ENCODE peak calls at places on chromosomes 13 and 19, in six cellular contexts. One of them, this sample, is unnamed.

GRCh38 chr13:95862401-95862800 is 185.5 kb downstream of the DNAJC3 start:
- DNase-seq in stromal cell of bone marrow: no peak
- DNase-seq in GM12865: no peak
- DNase-seq in bronchial epithelial cell: no peak
- DNase-seq in activated T-cell treated with anti-CD3 and anti-CD28 coated beads for 48 hours: no peak
- DNase-seq in hypothalamus: no peak
- DNase-seq in this sample: no peak

GRCh38 chr19:1889907-1890306 is 4.6 kb upstream of the ABHD17A start:
- DNase-seq in stromal cell of bone marrow: no peak
- DNase-seq in GM12865: no peak
- DNase-seq in bronchial epithelial cell: no peak
- DNase-seq in activated T-cell treated with anti-CD3 and anti-CD28 coated beads for 48 hours: no peak
- DNase-seq in hypothalamus: no peak
- DNase-seq in this sample: no peak

GRCh38 chr19:1422943-1423342 is 15.3 kb upstream of the RPS15 start:
- DNase-seq in stromal cell of bone marrow: no peak
- DNase-seq in GM12865: no peak
- DNase-seq in bronchial epithelial cell: no peak
- DNase-seq in activated T-cell treated with anti-CD3 and anti-CD28 coated beads for 48 hours: no peak
- DNase-seq in hypothalamus: no peak
- DNase-seq in this sample: no peak

GRCh38 chr19:2695288-2695866 is 7.1 kb downstream of the GNG7 start:
- DNase-seq in stromal cell of bone marrow: no peak
- DNase-seq in GM12865: no peak
- DNase-seq in bronchial epithelial cell: no peak
- DNase-seq in activated T-cell treated with anti-CD3 and anti-CD28 coated beads for 48 hours: no peak
- DNase-seq in hypothalamus: peak
- DNase-seq in this sample: no peak

GRCh38 chr13:84917252-84917878 is 881.9 kb downstream of the SLITRK6 start:
- DNase-seq in stromal cell of bone marrow: peak
- DNase-seq in GM12865: no peak
- DNase-seq in bronchial epithelial cell: peak
- DNase-seq in activated T-cell treated with anti-CD3 and anti-CD28 coated beads for 48 hours: no peak
- DNase-seq in hypothalamus: no peak
- DNase-seq in this sample: peak

GRCh38 chr13:109273326-109273751 is 513.0 kb downstream of the IRS2 start:
- DNase-seq in stromal cell of bone marrow: no peak
- DNase-seq in GM12865: no peak
- DNase-seq in bronchial epithelial cell: peak
- DNase-seq in activated T-cell treated with anti-CD3 and anti-CD28 coated beads for 48 hours: no peak
- DNase-seq in hypothalamus: no peak
- DNase-seq in this sample: no peak

GRCh38 chr19:20247016-20247683 is 80.1 kb downstream of the ZNF486 start:
- DNase-seq in stromal cell of bone marrow: no peak
- DNase-seq in GM12865: no peak
- DNase-seq in bronchial epithelial cell: peak
- DNase-seq in activated T-cell treated with anti-CD3 and anti-CD28 coated beads for 48 hours: no peak
- DNase-seq in hypothalamus: peak
- DNase-seq in this sample: peak

GRCh38 chr13:80199585-80200292 is 141.2 kb downstream of the SPRY2 start:
- DNase-seq in stromal cell of bone marrow: no peak
- DNase-seq in GM12865: no peak
- DNase-seq in bronchial epithelial cell: no peak
- DNase-seq in activated T-cell treated with anti-CD3 and anti-CD28 coated beads for 48 hours: no peak
- DNase-seq in hypothalamus: no peak
- DNase-seq in this sample: no peak

GRCh38 chr19:3073159-3073563 is 10.9 kb upstream of the TLE5 start:
- DNase-seq in stromal cell of bone marrow: no peak
- DNase-seq in GM12865: no peak
- DNase-seq in bronchial epithelial cell: peak
- DNase-seq in activated T-cell treated with anti-CD3 and anti-CD28 coated beads for 48 hours: no peak
- DNase-seq in hypothalamus: no peak
- DNase-seq in this sample: no peak

GRCh38 chr13:41398494-41399190 is 58.7 kb upstream of the RGCC start:
- DNase-seq in stromal cell of bone marrow: peak
- DNase-seq in GM12865: no peak
- DNase-seq in bronchial epithelial cell: no peak
- DNase-seq in activated T-cell treated with anti-CD3 and anti-CD28 coated beads for 48 hours: no peak
- DNase-seq in hypothalamus: no peak
- DNase-seq in this sample: no peak

GRCh38 chr13:20401586-20401957 is 124.1 kb downstream of the CRYL1 start:
- DNase-seq in stromal cell of bone marrow: no peak
- DNase-seq in GM12865: no peak
- DNase-seq in bronchial epithelial cell: no peak
- DNase-seq in activated T-cell treated with anti-CD3 and anti-CD28 coated beads for 48 hours: no peak
- DNase-seq in hypothalamus: no peak
- DNase-seq in this sample: no peak

GRCh38 chr19:3671680-3672574 is 28.3 kb downstream of the PIP5K1C start:
- DNase-seq in stromal cell of bone marrow: no peak
- DNase-seq in GM12865: no peak
- DNase-seq in bronchial epithelial cell: no peak
- DNase-seq in activated T-cell treated with anti-CD3 and anti-CD28 coated beads for 48 hours: peak
- DNase-seq in hypothalamus: no peak
- DNase-seq in this sample: no peak

GRCh38 chr13:41546372-41547252 is 89.3 kb downstream of the RGCC start:
- DNase-seq in stromal cell of bone marrow: peak
- DNase-seq in GM12865: no peak
- DNase-seq in bronchial epithelial cell: peak
- DNase-seq in activated T-cell treated with anti-CD3 and anti-CD28 coated beads for 48 hours: no peak
- DNase-seq in hypothalamus: peak
- DNase-seq in this sample: no peak

GRCh38 chr19:51727349-51727880 is 3.6 kb upstream of the HAS1 start:
- DNase-seq in stromal cell of bone marrow: peak
- DNase-seq in GM12865: no peak
- DNase-seq in bronchial epithelial cell: peak
- DNase-seq in activated T-cell treated with anti-CD3 and anti-CD28 coated beads for 48 hours: no peak
- DNase-seq in hypothalamus: no peak
- DNase-seq in this sample: no peak

GRCh38 chr13:112943309-112944125 is 25.5 kb upstream of the MCF2L start:
- DNase-seq in stromal cell of bone marrow: peak
- DNase-seq in GM12865: peak
- DNase-seq in bronchial epithelial cell: no peak
- DNase-seq in activated T-cell treated with anti-CD3 and anti-CD28 coated beads for 48 hours: peak
- DNase-seq in hypothalamus: peak
- DNase-seq in this sample: no peak

GRCh38 chr13:43054803-43055802 is 31.7 kb downstream of the DNAJC15 start:
- DNase-seq in stromal cell of bone marrow: no peak
- DNase-seq in GM12865: peak
- DNase-seq in bronchial epithelial cell: peak
- DNase-seq in activated T-cell treated with anti-CD3 and anti-CD28 coated beads for 48 hours: no peak
- DNase-seq in hypothalamus: no peak
- DNase-seq in this sample: peak

GRCh38 chr19:14700711-14701110 is 10.9 kb downstream of the ZNF333 start:
- DNase-seq in stromal cell of bone marrow: no peak
- DNase-seq in GM12865: no peak
- DNase-seq in bronchial epithelial cell: no peak
- DNase-seq in activated T-cell treated with anti-CD3 and anti-CD28 coated beads for 48 hours: no peak
- DNase-seq in hypothalamus: no peak
- DNase-seq in this sample: no peak

GRCh38 chr19:56969726-56970125 is 129.2 kb upstream of the PEG3 start:
- DNase-seq in stromal cell of bone marrow: no peak
- DNase-seq in GM12865: no peak
- DNase-seq in bronchial epithelial cell: no peak
- DNase-seq in activated T-cell treated with anti-CD3 and anti-CD28 coated beads for 48 hours: no peak
- DNase-seq in hypothalamus: peak
- DNase-seq in this sample: no peak

GRCh38 chr13:112453207-112453829 is 77.2 kb downstream of the SPACA7 start:
- DNase-seq in stromal cell of bone marrow: no peak
- DNase-seq in GM12865: no peak
- DNase-seq in bronchial epithelial cell: no peak
- DNase-seq in activated T-cell treated with anti-CD3 and anti-CD28 coated beads for 48 hours: no peak
- DNase-seq in hypothalamus: no peak
- DNase-seq in this sample: no peak

GRCh38 chr13:92716749-92717148 is 509.9 kb upstream of the GPC6 start:
- DNase-seq in stromal cell of bone marrow: peak
- DNase-seq in GM12865: no peak
- DNase-seq in bronchial epithelial cell: peak
- DNase-seq in activated T-cell treated with anti-CD3 and anti-CD28 coated beads for 48 hours: no peak
- DNase-seq in hypothalamus: no peak
- DNase-seq in this sample: peak

GRCh38 chr13:108700421-108701170 is 71.2 kb downstream of the MYO16 start:
- DNase-seq in stromal cell of bone marrow: peak
- DNase-seq in GM12865: no peak
- DNase-seq in bronchial epithelial cell: peak
- DNase-seq in activated T-cell treated with anti-CD3 and anti-CD28 coated beads for 48 hours: no peak
- DNase-seq in hypothalamus: no peak
- DNase-seq in this sample: peak

GRCh38 chr13:51342706-51343105 is 3.2 kb downstream of the SERPINE3 start:
- DNase-seq in stromal cell of bone marrow: peak
- DNase-seq in GM12865: no peak
- DNase-seq in bronchial epithelial cell: peak
- DNase-seq in activated T-cell treated with anti-CD3 and anti-CD28 coated beads for 48 hours: no peak
- DNase-seq in hypothalamus: no peak
- DNase-seq in this sample: no peak

GRCh38 chr19:22607653-22608430 is 26.3 kb upstream of the ZNF492 start:
- DNase-seq in stromal cell of bone marrow: no peak
- DNase-seq in GM12865: no peak
- DNase-seq in bronchial epithelial cell: no peak
- DNase-seq in activated T-cell treated with anti-CD3 and anti-CD28 coated beads for 48 hours: no peak
- DNase-seq in hypothalamus: no peak
- DNase-seq in this sample: no peak

GRCh38 chr13:107516517-107516916 is 698.8 kb downstream of the LIG4 start:
- DNase-seq in stromal cell of bone marrow: no peak
- DNase-seq in GM12865: no peak
- DNase-seq in bronchial epithelial cell: no peak
- DNase-seq in activated T-cell treated with anti-CD3 and anti-CD28 coated beads for 48 hours: no peak
- DNase-seq in hypothalamus: no peak
- DNase-seq in this sample: no peak

GRCh38 chr13:98458431-98458830 is 118.5 kb downstream of the STK24 start:
- DNase-seq in stromal cell of bone marrow: no peak
- DNase-seq in GM12865: no peak
- DNase-seq in bronchial epithelial cell: no peak
- DNase-seq in activated T-cell treated with anti-CD3 and anti-CD28 coated beads for 48 hours: no peak
- DNase-seq in hypothalamus: no peak
- DNase-seq in this sample: no peak

GRCh38 chr13:109439813-109440212 is 346.6 kb downstream of the IRS2 start:
- DNase-seq in stromal cell of bone marrow: no peak
- DNase-seq in GM12865: no peak
- DNase-seq in bronchial epithelial cell: no peak
- DNase-seq in activated T-cell treated with anti-CD3 and anti-CD28 coated beads for 48 hours: no peak
- DNase-seq in hypothalamus: no peak
- DNase-seq in this sample: no peak

GRCh38 chr13:76903544-76904162 is 17.4 kb upstream of the KCTD12 start:
- DNase-seq in stromal cell of bone marrow: no peak
- DNase-seq in GM12865: peak
- DNase-seq in bronchial epithelial cell: peak
- DNase-seq in activated T-cell treated with anti-CD3 and anti-CD28 coated beads for 48 hours: peak
- DNase-seq in hypothalamus: peak
- DNase-seq in this sample: peak

GRCh38 chr19:16325671-16326400 is 1.2 kb downstream of the KLF2 start:
- DNase-seq in stromal cell of bone marrow: no peak
- DNase-seq in GM12865: peak
- DNase-seq in bronchial epithelial cell: no peak
- DNase-seq in activated T-cell treated with anti-CD3 and anti-CD28 coated beads for 48 hours: no peak
- DNase-seq in hypothalamus: no peak
- DNase-seq in this sample: no peak